ENCODE peak calls at places on chromosome 4, in nine cellular contexts. Q is amniotic epithelial cell; M is GM03348; U is M059J; K is DMS153; Z is right lobe of liver; W is stimulated activated CD4-positive, alpha-beta T cell treated with anti-CD3 and anti-CD28 coated beads, Interleukin-12 subunit alpha, Interleukin-12 subunit beta, amount 100 ng/mL, for 48 hours; N is iPS-NIHi11; X is GM06990. A is an unnamed sample.

GRCh38 chr4:186104114-186104894 is at the start of gene FAM149A:
- DNase-seq in K (peak), W (peak), Q (no peak), Z (peak), M (peak), U (no peak), N (peak), X (peak), A (no peak)

GRCh38 chr4:72592076-72592475 is 23.1 kb upstream of the ADAMTS3 start:
- DNase-seq in Q (no peak), W (no peak), K (no peak), X (no peak), M (no peak), N (no peak), Z (no peak), U (no peak), A (no peak)

GRCh38 chr4:161403781-161404180 is 760.0 kb downstream of the FSTL5 start:
- DNase-seq in M (no peak), Q (no peak), K (no peak), U (peak), N (no peak), Z (no peak), W (no peak), X (no peak), A (peak)

GRCh38 chr4:958314-958665 is 15.1 kb downstream of the DGKQ start:
- DNase-seq in U (no peak), M (no peak), X (no peak), K (no peak), N (peak), W (no peak), Q (no peak), Z (no peak), A (no peak)

GRCh38 chr4:113539408-113539807 is 222.1 kb downstream of the CAMK2D start:
- DNase-seq in M (peak), N (no peak), X (peak), Q (peak), K (no peak), W (no peak), U (peak), Z (no peak), A (peak)

GRCh38 chr4:76781698-76782595 is 116.0 kb downstream of the SOWAHB start:
- DNase-seq in Z (no peak), K (peak), M (peak), N (peak), U (peak), X (peak), Q (peak), W (no peak), A (peak)

GRCh38 chr4:188714907-188715306 is 575.7 kb downstream of the TRIML1 start:
- DNase-seq in K (no peak), U (peak), Z (no peak), M (peak), X (no peak), Q (peak), W (no peak), N (no peak), A (peak)

GRCh38 chr4:128310266-128310697 is 22.7 kb upstream of the PGRMC2 start:
- DNase-seq in Z (peak), M (no peak), X (no peak), Q (no peak), N (peak), U (no peak), K (peak), W (no peak), A (peak)

GRCh38 chr4:146445198-146446150 is 76.3 kb downstream of the SLC10A7 start:
- DNase-seq in N (no peak), U (no peak), X (no peak), W (no peak), K (no peak), Z (no peak), M (no peak), Q (no peak), A (no peak)

GRCh38 chr4:80926446-80926845 is 104.1 kb upstream of the BMP3 start:
- DNase-seq in N (no peak), K (no peak), Q (peak), U (peak), Z (no peak), M (no peak), W (no peak), X (no peak), A (no peak)

GRCh38 chr4:153207027-153207426 is 2.8 kb downstream of the TRIM2 start:
- DNase-seq in U (no peak), K (no peak), X (no peak), M (no peak), Z (no peak), Q (no peak), W (no peak), N (no peak), A (no peak)

GRCh38 chr4:100093091-100093866 is 97.0 kb downstream of the DDIT4L start:
- DNase-seq in K (peak), Z (peak), X (peak), M (peak), W (peak), Q (peak), N (peak), U (peak), A (peak)

GRCh38 chr4:88630756-88631155 is 38.5 kb downstream of the HERC3 start:
- DNase-seq in W (no peak), X (no peak), K (no peak), N (no peak), Q (peak), Z (no peak), U (peak), M (peak), A (peak)

GRCh38 chr4:123870283-123870876 is 473.8 kb downstream of the SPRY1 start:
- DNase-seq in U (no peak), N (no peak), Z (no peak), X (no peak), K (no peak), W (no peak), Q (no peak), M (no peak), A (no peak)

GRCh38 chr4:13860126-13860525 is 232.6 kb upstream of the BOD1L1 start:
- DNase-seq in W (no peak), K (no peak), N (peak), U (peak), Z (no peak), X (no peak), M (no peak), Q (peak), A (no peak)

GRCh38 chr4:11529625-11530201 is 101.0 kb upstream of the HS3ST1 start:
- DNase-seq in N (no peak), K (no peak), X (no peak), M (no peak), Z (no peak), W (no peak), U (peak), Q (peak), A (peak)

GRCh38 chr4:137129471-137130244 is 402.6 kb downstream of the PCDH18 start:
- DNase-seq in N (no peak), Z (no peak), W (no peak), K (no peak), M (no peak), U (no peak), Q (peak), X (no peak), A (peak)

GRCh38 chr4:169243808-169244207 is 26.9 kb downstream of the SH3RF1 start:
- DNase-seq in U (peak), W (no peak), M (peak), X (no peak), K (no peak), Z (no peak), Q (peak), N (no peak), A (no peak)

GRCh38 chr4:166064706-166065105 is 191.7 kb downstream of the TLL1 start:
- DNase-seq in N (no peak), W (no peak), M (no peak), Z (no peak), U (peak), K (no peak), X (no peak), Q (no peak), A (no peak)

GRCh38 chr4:164937576-164938270 is 39.7 kb downstream of the TRIM61 start:
- DNase-seq in Q (peak), K (no peak), N (peak), W (no peak), U (peak), M (no peak), Z (peak), X (no peak), A (peak)

GRCh38 chr4:106615407-106615945 is 246.9 kb upstream of the GIMD1 start:
- DNase-seq in W (no peak), U (peak), X (no peak), Z (no peak), N (no peak), M (no peak), K (no peak), Q (no peak), A (peak)

GRCh38 chr4:88457307-88458090 is 580 bp downstream of the HERC5 start:
- DNase-seq in X (no peak), K (no peak), Z (peak), Q (no peak), M (peak), N (peak), W (peak), U (peak), A (peak)

GRCh38 chr4:2301221-2301642 is 39.3 kb upstream of the MXD4 start:
- DNase-seq in W (no peak), N (peak), M (no peak), U (no peak), Q (no peak), X (no peak), Z (no peak), K (no peak), A (no peak)

GRCh38 chr4:47705326-47705981 is 132.4 kb downstream of the CORIN start:
- DNase-seq in Q (peak), Z (no peak), K (no peak), M (peak), X (no peak), U (peak), W (no peak), N (no peak), A (peak)

GRCh38 chr4:15003891-15004700 is 1.8 kb downstream of the CPEB2 start:
- DNase-seq in U (peak), Z (peak), X (peak), K (no peak), Q (no peak), W (peak), M (peak), N (peak), A (peak)

GRCh38 chr4:101699441-101700117 is 91.0 kb upstream of the BANK1 start:
- DNase-seq in W (no peak), X (no peak), U (no peak), Z (no peak), Q (no peak), M (no peak), K (no peak), N (no peak), A (no peak)

GRCh38 chr4:138186264-138186663 is 55.9 kb downstream of the SLC7A11 start:
- DNase-seq in N (no peak), K (no peak), Q (peak), U (no peak), X (no peak), M (no peak), W (no peak), Z (no peak), A (no peak)

GRCh38 chr4:72886602-72887001 is 182.9 kb downstream of the COX18 start:
- DNase-seq in Q (no peak), W (no peak), N (no peak), Z (no peak), M (no peak), U (no peak), K (no peak), X (no peak), A (peak)

GRCh38 chr4:176744091-176744490 is 48.6 kb downstream of the VEGFC start:
- DNase-seq in X (no peak), Z (no peak), N (no peak), Q (no peak), U (no peak), M (no peak), W (no peak), K (no peak), A (no peak)

GRCh38 chr4:6205584-6205965 is 5.2 kb upstream of the JAKMIP1 start:
- DNase-seq in K (no peak), W (no peak), X (no peak), M (no peak), U (no peak), N (no peak), Q (no peak), Z (no peak), A (no peak)

GRCh38 chr4:53010320-53010719 is 148.2 kb downstream of the RASL11B start:
- DNase-seq in K (no peak), Q (peak), X (no peak), N (no peak), Z (no peak), W (no peak), U (no peak), M (peak), A (peak)

GRCh38 chr4:156660470-156660869 is 311.1 kb downstream of the PDGFC start:
- DNase-seq in N (no peak), X (no peak), U (no peak), Q (no peak), M (no peak), W (no peak), Z (no peak), K (no peak), A (no peak)

A was measured in mesenchymal stem cell.